ENCODE peak calls at places on chromosomes 12 and 14, in eight cellular contexts. One of them, this sample, is unnamed.

GRCh38 chr12:34399631-34400422 is 377.5 kb downstream of the ALG10 start:
- DNase-seq in fibroblast of pulmonary artery: no peak
- DNase-seq in HFFc6: no peak
- DNase-seq in GM13976: peak; percentile 0
- DNase-seq in heart left ventricle: peak; percentile 23
- DNase-seq in WTC11: peak; percentile 4
- DNase-seq in nephron progenitor cell: no peak
- DNase-seq in left ventricle myocardium inferior: peak; percentile 4
- DNase-seq in this sample: no peak

GRCh38 chr12:127596881-127597280 is 670.1 kb upstream of the TMEM132C start:
- DNase-seq in fibroblast of pulmonary artery: no peak
- DNase-seq in HFFc6: no peak
- DNase-seq in heart left ventricle: no peak
- DNase-seq in nephron progenitor cell: no peak
- DNase-seq in WTC11: no peak
- DNase-seq in GM13976: no peak
- DNase-seq in left ventricle myocardium inferior: no peak
- DNase-seq in this sample: no peak

GRCh38 chr12:55720894-55721444 is 776 bp downstream of the RDH5 start:
- DNase-seq in HFFc6: peak; percentile 98
- DNase-seq in WTC11: peak; percentile 49
- DNase-seq in GM13976: no peak
- DNase-seq in nephron progenitor cell: no peak
- DNase-seq in left ventricle myocardium inferior: peak; percentile 56
- DNase-seq in heart left ventricle: peak; percentile 78
- DNase-seq in fibroblast of pulmonary artery: peak; percentile 90
- DNase-seq in this sample: peak; percentile 88

GRCh38 chr12:79251356-79251755 is 386.8 kb downstream of the SYT1 start:
- DNase-seq in HFFc6: peak; percentile 27
- DNase-seq in WTC11: no peak
- DNase-seq in GM13976: no peak
- DNase-seq in left ventricle myocardium inferior: no peak
- DNase-seq in fibroblast of pulmonary artery: no peak
- DNase-seq in heart left ventricle: no peak
- DNase-seq in nephron progenitor cell: no peak
- DNase-seq in this sample: no peak

GRCh38 chr14:91873476-91874265 is 6.3 kb upstream of the TC2N start:
- DNase-seq in fibroblast of pulmonary artery: no peak
- DNase-seq in GM13976: peak; percentile 56
- DNase-seq in nephron progenitor cell: no peak
- DNase-seq in left ventricle myocardium inferior: no peak
- DNase-seq in heart left ventricle: no peak
- DNase-seq in HFFc6: no peak
- DNase-seq in WTC11: no peak
- DNase-seq in this sample: no peak

GRCh38 chr14:34387974-34388533 is 74.0 kb downstream of the SPTSSA start:
- DNase-seq in HFFc6: no peak
- DNase-seq in GM13976: no peak
- DNase-seq in fibroblast of pulmonary artery: no peak
- DNase-seq in heart left ventricle: no peak
- DNase-seq in left ventricle myocardium inferior: no peak
- DNase-seq in WTC11: no peak
- DNase-seq in nephron progenitor cell: no peak
- DNase-seq in this sample: no peak

GRCh38 chr14:37202265-37202664 is 4.5 kb downstream of the MIPOL1 start:
- DNase-seq in WTC11: no peak
- DNase-seq in GM13976: no peak
- DNase-seq in heart left ventricle: no peak
- DNase-seq in HFFc6: peak; percentile 42
- DNase-seq in nephron progenitor cell: no peak
- DNase-seq in left ventricle myocardium inferior: no peak
- DNase-seq in fibroblast of pulmonary artery: peak; percentile 27
- DNase-seq in this sample: no peak

GRCh38 chr14:35808076-35808657 is 928 bp downstream of the RALGAPA1 start:
- DNase-seq in HFFc6: no peak
- DNase-seq in GM13976: peak; percentile 32
- DNase-seq in left ventricle myocardium inferior: no peak
- DNase-seq in fibroblast of pulmonary artery: no peak
- DNase-seq in heart left ventricle: no peak
- DNase-seq in WTC11: peak; percentile 32
- DNase-seq in nephron progenitor cell: peak; percentile 18
- DNase-seq in this sample: no peak

GRCh38 chr12:57782608-57783465 is at the start of gene TSFM:
- DNase-seq in HFFc6: peak; percentile 93
- DNase-seq in fibroblast of pulmonary artery: peak; percentile 96
- DNase-seq in WTC11: peak; percentile 96
- DNase-seq in left ventricle myocardium inferior: peak; percentile 98
- DNase-seq in GM13976: peak; percentile 90
- DNase-seq in nephron progenitor cell: peak; percentile 98
- DNase-seq in heart left ventricle: peak; percentile 98
- DNase-seq in this sample: peak; percentile 82

GRCh38 chr14:50529288-50530179 is 2.8 kb downstream of the MAP4K5 start:
- DNase-seq in heart left ventricle: no peak
- DNase-seq in WTC11: no peak
- DNase-seq in nephron progenitor cell: no peak
- DNase-seq in fibroblast of pulmonary artery: no peak
- DNase-seq in HFFc6: no peak
- DNase-seq in left ventricle myocardium inferior: no peak
- DNase-seq in GM13976: no peak
- DNase-seq in this sample: no peak
- TF ChIP-seq CTCF in heart left ventricle: no peak
- TF ChIP-seq CTCF in WTC11: no peak
- TF ChIP-seq CTCF in nephron progenitor cell: no peak
- TF ChIP-seq CTCF in fibroblast of pulmonary artery: no peak
- TF ChIP-seq CTCF in HFFc6: no peak
- TF ChIP-seq CTCF in left ventricle myocardium inferior: no peak
- TF ChIP-seq CTCF in GM13976: no peak
- TF ChIP-seq CTCF in this sample: no peak

GRCh38 chr14:87049886-87050820 is 942.8 kb downstream of the GALC start:
- DNase-seq in HFFc6: peak; percentile 24
- DNase-seq in nephron progenitor cell: peak; percentile 22
- DNase-seq in left ventricle myocardium inferior: no peak
- DNase-seq in GM13976: no peak
- DNase-seq in WTC11: peak; percentile 62
- DNase-seq in fibroblast of pulmonary artery: peak; percentile 31
- DNase-seq in heart left ventricle: no peak
- DNase-seq in this sample: peak; percentile 11
- TF ChIP-seq CTCF in HFFc6: peak; percentile 74
- TF ChIP-seq CTCF in nephron progenitor cell: peak; percentile 51
- TF ChIP-seq CTCF in left ventricle myocardium inferior: peak; percentile 28
- TF ChIP-seq CTCF in GM13976: no peak
- TF ChIP-seq CTCF in WTC11: peak; percentile 70
- TF ChIP-seq CTCF in fibroblast of pulmonary artery: peak; percentile 52
- TF ChIP-seq CTCF in heart left ventricle: no peak
- TF ChIP-seq CTCF in this sample: peak; percentile 62

DNA sequence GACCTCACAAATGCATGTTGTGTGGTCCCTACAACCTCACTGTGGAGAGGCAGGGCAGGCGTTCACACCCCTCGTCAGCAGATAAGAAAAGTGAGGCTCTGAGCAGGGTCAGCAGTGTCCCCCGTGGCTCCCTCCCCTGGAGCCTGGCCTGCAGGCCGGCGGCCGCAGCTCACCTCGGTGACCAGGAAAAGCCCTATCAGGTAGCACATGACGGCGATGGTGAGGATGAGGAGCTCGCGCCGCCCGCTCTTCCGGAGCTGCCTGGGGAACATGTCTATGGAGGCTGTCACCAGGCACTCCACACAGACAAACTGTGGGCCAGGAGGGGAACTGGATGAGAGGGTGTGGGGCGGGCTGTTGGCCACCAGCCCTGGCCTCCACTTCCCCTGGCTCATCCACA is 18.0 kb downstream of the SLC6A12 start:
- DNase-seq in nephron progenitor cell: no peak
- DNase-seq in HFFc6: no peak
- DNase-seq in heart left ventricle: peak; percentile 43
- DNase-seq in WTC11: no peak
- DNase-seq in fibroblast of pulmonary artery: no peak
- DNase-seq in GM13976: no peak
- DNase-seq in left ventricle myocardium inferior: no peak
- DNase-seq in this sample: no peak
- TF ChIP-seq CTCF in nephron progenitor cell: no peak
- TF ChIP-seq CTCF in HFFc6: no peak
- TF ChIP-seq CTCF in heart left ventricle: no peak
- TF ChIP-seq CTCF in WTC11: no peak
- TF ChIP-seq CTCF in fibroblast of pulmonary artery: no peak
- TF ChIP-seq CTCF in GM13976: no peak
- TF ChIP-seq CTCF in left ventricle myocardium inferior: no peak
- TF ChIP-seq CTCF in this sample: no peak

GRCh38 chr14:79016828-79017505 is 846.8 kb downstream of the NRXN3 start:
- DNase-seq in heart left ventricle: no peak
- DNase-seq in fibroblast of pulmonary artery: peak; percentile 76
- DNase-seq in nephron progenitor cell: no peak
- DNase-seq in WTC11: no peak
- DNase-seq in GM13976: no peak
- DNase-seq in left ventricle myocardium inferior: no peak
- DNase-seq in HFFc6: peak; percentile 88
- DNase-seq in this sample: peak; percentile 62

GRCh38 chr14:79009286-79009685 is 839.1 kb downstream of the NRXN3 start:
- DNase-seq in WTC11: no peak
- DNase-seq in HFFc6: no peak
- DNase-seq in fibroblast of pulmonary artery: no peak
- DNase-seq in left ventricle myocardium inferior: no peak
- DNase-seq in nephron progenitor cell: no peak
- DNase-seq in heart left ventricle: no peak
- DNase-seq in GM13976: no peak
- DNase-seq in this sample: no peak

GRCh38 chr14:79011920-79012204 is 841.7 kb downstream of the NRXN3 start:
- DNase-seq in WTC11: no peak
- DNase-seq in left ventricle myocardium inferior: no peak
- DNase-seq in heart left ventricle: no peak
- DNase-seq in GM13976: no peak
- DNase-seq in fibroblast of pulmonary artery: no peak
- DNase-seq in HFFc6: peak; percentile 56
- DNase-seq in nephron progenitor cell: no peak
- DNase-seq in this sample: no peak

DNA sequence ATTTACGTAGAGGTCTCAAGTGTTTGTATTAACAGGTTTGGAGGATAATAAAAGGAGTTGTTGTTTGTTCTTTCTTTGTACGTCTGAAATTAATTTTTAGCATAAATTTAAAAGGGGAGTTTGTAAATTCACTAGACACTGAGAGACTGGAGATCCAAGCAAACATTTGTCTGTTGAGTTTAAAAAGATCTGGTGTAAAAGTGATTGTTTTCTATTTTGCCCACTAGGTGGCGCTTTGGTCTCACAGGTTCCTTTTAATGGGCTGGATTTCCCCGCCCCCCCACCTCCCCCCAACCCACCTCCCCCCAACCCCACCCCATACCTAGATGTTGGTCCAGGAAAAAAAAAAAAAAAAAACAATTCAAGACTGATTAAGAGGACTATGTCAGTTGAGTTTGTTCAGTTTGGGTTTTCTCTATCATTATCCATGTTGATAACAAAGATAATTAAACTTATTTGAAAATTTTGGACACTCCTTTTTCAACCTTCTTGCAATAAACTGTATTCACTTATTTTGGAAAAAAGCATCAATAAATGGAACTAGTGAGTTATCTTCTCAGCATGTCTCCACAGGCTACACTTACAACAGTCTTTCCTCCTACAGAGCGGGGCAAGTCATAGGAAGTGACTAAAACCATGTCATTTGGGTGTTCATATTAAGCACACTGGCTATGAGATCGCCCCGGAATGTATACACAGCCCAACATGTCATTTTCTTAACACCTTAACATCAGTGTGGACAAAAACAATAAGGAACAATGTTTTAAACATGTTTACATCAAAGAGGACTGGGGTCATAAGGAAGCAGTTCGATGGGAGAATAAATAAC is 841.1 kb downstream of the NRXN3 start:
- DNase-seq in nephron progenitor cell: peak; percentile 38
- DNase-seq in GM13976: peak; percentile 24
- DNase-seq in fibroblast of pulmonary artery: peak; percentile 64
- DNase-seq in HFFc6: peak; percentile 78
- DNase-seq in heart left ventricle: no peak
- DNase-seq in WTC11: no peak
- DNase-seq in left ventricle myocardium inferior: no peak
- DNase-seq in this sample: no peak
- TF ChIP-seq CTCF in nephron progenitor cell: peak; percentile 43
- TF ChIP-seq CTCF in GM13976: peak; percentile 35
- TF ChIP-seq CTCF in fibroblast of pulmonary artery: peak; percentile 36
- TF ChIP-seq CTCF in HFFc6: peak; percentile 84
- TF ChIP-seq CTCF in heart left ventricle: peak; percentile 32
- TF ChIP-seq CTCF in WTC11: peak; percentile 61
- TF ChIP-seq CTCF in left ventricle myocardium inferior: peak; percentile 42
- TF ChIP-seq CTCF in this sample: no peak

GRCh38 chr14:95455246-95455645 is 61.2 kb downstream of the SYNE3 start:
- DNase-seq in WTC11: no peak
- DNase-seq in fibroblast of pulmonary artery: no peak
- DNase-seq in nephron progenitor cell: no peak
- DNase-seq in heart left ventricle: no peak
- DNase-seq in GM13976: no peak
- DNase-seq in HFFc6: no peak
- DNase-seq in left ventricle myocardium inferior: no peak
- DNase-seq in this sample: no peak

GRCh38 chr14:95453713-95453980 is 62.8 kb downstream of the SYNE3 start:
- DNase-seq in nephron progenitor cell: no peak
- DNase-seq in WTC11: no peak
- DNase-seq in fibroblast of pulmonary artery: no peak
- DNase-seq in heart left ventricle: no peak
- DNase-seq in HFFc6: no peak
- DNase-seq in left ventricle myocardium inferior: no peak
- DNase-seq in GM13976: no peak
- DNase-seq in this sample: no peak

GRCh38 chr14:95452890-95453712 is 63.3 kb downstream of the SYNE3 start:
- DNase-seq in heart left ventricle: no peak
- DNase-seq in nephron progenitor cell: no peak
- DNase-seq in fibroblast of pulmonary artery: no peak
- DNase-seq in HFFc6: no peak
- DNase-seq in GM13976: no peak
- DNase-seq in left ventricle myocardium inferior: no peak
- DNase-seq in WTC11: no peak
- DNase-seq in this sample: no peak

GRCh38 chr14:95458459-95458858 is 58.0 kb downstream of the SYNE3 start:
- DNase-seq in HFFc6: no peak
- DNase-seq in GM13976: no peak
- DNase-seq in left ventricle myocardium inferior: no peak
- DNase-seq in fibroblast of pulmonary artery: no peak
- DNase-seq in heart left ventricle: no peak
- DNase-seq in nephron progenitor cell: no peak
- DNase-seq in WTC11: no peak
- DNase-seq in this sample: no peak

DNA sequence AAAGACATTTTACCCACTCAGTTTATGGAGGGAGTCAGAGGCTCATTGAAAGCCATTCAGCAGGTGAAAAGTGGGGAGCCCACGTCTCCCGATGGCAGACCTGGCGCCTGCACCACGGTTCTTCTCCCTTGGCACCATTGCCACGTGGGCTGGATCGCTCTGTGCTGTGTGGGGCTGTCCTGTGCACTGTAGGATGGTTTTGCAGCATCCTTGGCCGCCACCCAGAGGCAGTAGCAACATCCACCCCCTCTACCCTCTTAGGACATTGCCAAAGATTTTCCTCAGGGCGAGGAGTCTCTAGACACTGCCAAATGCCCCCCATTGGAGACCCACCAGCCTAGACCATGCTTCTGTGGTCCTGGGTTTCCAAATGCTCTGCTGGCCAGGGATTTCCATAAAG is 60.2 kb downstream of the SYNE3 start:
- DNase-seq in heart left ventricle: no peak
- DNase-seq in GM13976: no peak
- DNase-seq in fibroblast of pulmonary artery: no peak
- DNase-seq in WTC11: no peak
- DNase-seq in HFFc6: no peak
- DNase-seq in left ventricle myocardium inferior: no peak
- DNase-seq in nephron progenitor cell: no peak
- DNase-seq in this sample: no peak
- TF ChIP-seq CTCF in heart left ventricle: no peak
- TF ChIP-seq CTCF in GM13976: no peak
- TF ChIP-seq CTCF in fibroblast of pulmonary artery: no peak
- TF ChIP-seq CTCF in WTC11: no peak
- TF ChIP-seq CTCF in HFFc6: no peak
- TF ChIP-seq CTCF in left ventricle myocardium inferior: no peak
- TF ChIP-seq CTCF in nephron progenitor cell: no peak
- TF ChIP-seq CTCF in this sample: no peak